ENCODE peak calls at places on chromosome 9, in eight cellular contexts. C is pancreas; I is central memory CD8-positive, alpha-beta T cell; W is Right ventricle myocardium superior; N is IMR-90; M is gastroesophageal sphincter; R is T-cell; P is K562. F is an unnamed sample.

GRCh38 chr9:96751815-96752214 is 26.1 kb downstream of the ZNF510 start:
- ATAC-seq in C (no peak), R (no peak), N (no peak), I (no peak), P (no peak), M (no peak), W (no peak), F (no peak)

GRCh38 chr9:121984726-121985402 is 108.2 kb downstream of the TTLL11 start:
- ATAC-seq in I (no peak), C (peak; percentile 35), P (no peak), M (no peak), W (peak; percentile 69), R (no peak), N (peak; percentile 90), F (no peak)

GRCh38 chr9:133439337-133439736 is 17.2 kb downstream of the ADAMTS13 start:
- ATAC-seq in C (no peak), W (no peak), N (no peak), M (no peak), R (no peak), I (no peak), P (no peak), F (no peak)

GRCh38 chr9:1052908-1053590 is 2.9 kb downstream of the DMRT2 start:
- ATAC-seq in M (no peak), W (no peak), R (no peak), I (no peak), P (no peak), C (no peak), N (no peak), F (no peak)

GRCh38 chr9:114382951-114383865 is 4.6 kb downstream of the AKNA start:
- ATAC-seq in M (peak; percentile 34), I (peak; percentile 5), R (no peak), C (no peak), W (peak; percentile 43), N (peak; percentile 1), P (peak; percentile 54), F (no peak)

GRCh38 chr9:29741169-29741568 is 2167.9 kb upstream of the C9orf72 start:
- ATAC-seq in N (no peak), R (no peak), W (no peak), P (no peak), C (no peak), I (no peak), M (no peak), F (no peak)

GRCh38 chr9:122040573-122041242 is 52.4 kb downstream of the TTLL11 start:
- ATAC-seq in I (no peak), C (no peak), R (no peak), N (no peak), W (no peak), P (no peak), M (no peak), F (no peak)

GRCh38 chr9:113391917-113392316 is 9.2 kb downstream of the ALAD start:
- ATAC-seq in M (no peak), C (no peak), R (no peak), W (no peak), I (no peak), P (no peak), N (no peak), F (no peak)

GRCh38 chr9:99135498-99135897 is 30.6 kb downstream of the TGFBR1 start:
- ATAC-seq in I (peak; percentile 71), R (peak; percentile 89), W (no peak), N (no peak), M (no peak), P (peak; percentile 22), C (no peak), F (no peak)

GRCh38 chr9:137198051-137198747 is 2.3 kb downstream of the TPRN start:
- ATAC-seq in C (peak; percentile 49), I (no peak), N (no peak), M (no peak), R (no peak), P (no peak), W (no peak), F (no peak)

GRCh38 chr9:16611001-16611400 is 259.5 kb downstream of the BNC2 start:
- ATAC-seq in N (no peak), W (no peak), I (no peak), P (no peak), R (no peak), C (no peak), M (no peak), F (no peak)

GRCh38 chr9:16271967-16272366 is 598.5 kb downstream of the BNC2 start:
- ATAC-seq in P (no peak), W (no peak), R (no peak), C (no peak), M (no peak), I (no peak), N (no peak), F (no peak)

GRCh38 chr9:121271368-121272351 is 3.7 kb downstream of the GSN start:
- ATAC-seq in R (no peak), C (peak; percentile 9), N (peak; percentile 50), I (no peak), P (no peak), M (no peak), W (peak; percentile 53), F (no peak)

GRCh38 chr9:93620881-93621820 is 44.8 kb downstream of the PHF2 start:
- ATAC-seq in M (no peak), P (no peak), I (no peak), W (peak; percentile 88), N (no peak), C (peak; percentile 81), R (no peak), F (no peak)

GRCh38 chr9:94922691-94923107 is 196.2 kb downstream of the AOPEP start:
- ATAC-seq in P (no peak), R (no peak), M (peak; percentile 83), C (peak; percentile 22), W (peak; percentile 30), N (peak; percentile 5), I (no peak), F (peak; percentile 27)

GRCh38 chr9:88733651-88734470 is 198.9 kb downstream of the NXNL2 start:
- ATAC-seq in I (no peak), P (no peak), N (peak; percentile 55), M (peak; percentile 51), C (no peak), W (peak; percentile 85), R (no peak), F (no peak)

GRCh38 chr9:136565075-136565721 is 19.4 kb upstream of the NOTCH1 start:
- ATAC-seq in W (peak; percentile 20), N (no peak), M (no peak), I (no peak), C (no peak), P (no peak), R (no peak), F (no peak)

GRCh38 chr9:135580664-135581380 is 19.3 kb downstream of the PAEP start:
- ATAC-seq in C (no peak), W (no peak), N (no peak), R (no peak), P (no peak), I (no peak), M (no peak), F (no peak)

GRCh38 chr9:88988796-88989641 is 2.2 kb upstream of the S1PR3 start:
- ATAC-seq in I (peak; percentile 65), W (no peak), C (peak; percentile 5), N (peak; percentile 21), M (peak; percentile 18), P (no peak), R (peak; percentile 36), F (no peak)

GRCh38 chr9:92666236-92666635 is 3.7 kb downstream of the IPPK start:
- ATAC-seq in W (no peak), M (no peak), N (no peak), P (no peak), I (no peak), C (no peak), R (no peak), F (no peak)

GRCh38 chr9:77679696-77680359 is 31.7 kb upstream of the GNA14 start:
- ATAC-seq in R (no peak), W (no peak), N (no peak), M (no peak), C (no peak), P (no peak), I (no peak), F (no peak)

GRCh38 chr9:6897207-6897822 is 139.5 kb downstream of the KDM4C start:
- ATAC-seq in P (no peak), R (no peak), W (no peak), C (no peak), N (no peak), I (no peak), M (no peak), F (no peak)

GRCh38 chr9:36137392-36138004 is 965 bp downstream of the GLIPR2 start:
- ATAC-seq in M (peak; percentile 2), C (peak; percentile 2), W (no peak), R (no peak), I (no peak), P (no peak), N (peak; percentile 2), F (no peak)

GRCh38 chr9:114947058-114947457 is 16.7 kb upstream of the TNFSF8 start:
- ATAC-seq in P (no peak), M (no peak), R (no peak), N (no peak), I (no peak), C (no peak), W (no peak), F (no peak)

GRCh38 chr9:136910901-136911245 is 24.6 kb downstream of the TRAF2 start:
- ATAC-seq in M (no peak), I (no peak), R (no peak), W (no peak), C (no peak), P (peak; percentile 58), N (no peak), F (no peak)

GRCh38 chr9:89817186-89817960 is 212.6 kb downstream of the GADD45G start:
- ATAC-seq in P (no peak), W (peak; percentile 13), N (no peak), M (no peak), C (no peak), I (no peak), R (no peak), F (no peak)

GRCh38 chr9:99623780-99624364 is 197.8 kb upstream of the NR4A3 start:
- ATAC-seq in M (no peak), P (no peak), I (no peak), W (no peak), C (no peak), N (no peak), R (no peak), F (no peak)

GRCh38 chr9:123081824-123082223 is 48.4 kb downstream of the GPR21 start:
- ATAC-seq in I (no peak), N (peak; percentile 92), W (peak; percentile 31), R (no peak), C (peak; percentile 54), M (no peak), P (peak; percentile 85), F (peak; percentile 49)

GRCh38 chr9:70292253-70292652 is 33.5 kb downstream of the SMC5 start:
- ATAC-seq in W (no peak), I (no peak), M (no peak), C (no peak), R (no peak), N (no peak), P (no peak), F (no peak)

GRCh38 chr9:35102465-35102768 is 514 bp downstream of the STOML2 start:
- ATAC-seq in R (no peak), W (peak; percentile 35), P (peak; percentile 52), C (peak; percentile 56), M (peak; percentile 23), N (peak; percentile 53), I (no peak), F (no peak)

F was measured in esophagus mucosa.